ENCODE peak calls at places on chromosomes 12 and 14, in nine cellular contexts. C, F, R, V, L, H, P, Y and Q are unnamed samples.

GRCh38 chr14:79274641-79275366 is 936.5 kb downstream of the DIO2 start:
- DNase-seq in C (no peak), V (no peak), L (no peak), R (no peak), F (no peak), P (no peak), H (no peak), Y (no peak), Q (no peak)

GRCh38 chr12:89432396-89432795 is 80.1 kb upstream of the DUSP6 start:
- DNase-seq in V (no peak), H (no peak), L (no peak), C (no peak), R (no peak), Y (no peak), F (no peak), P (no peak), Q (no peak)

GRCh38 chr12:8742501-8742900 is 44.7 kb downstream of the RIMKLB start:
- DNase-seq in Y (peak), C (no peak), F (peak), L (no peak), V (no peak), H (peak), R (peak), P (peak), Q (peak)

GRCh38 chr14:54713364-54713763 is 146.4 kb downstream of the SAMD4A start:
- DNase-seq in P (peak), R (no peak), Y (peak), F (peak), C (no peak), V (no peak), H (no peak), L (no peak), Q (peak)

GRCh38 chr14:35855886-35856481 is 29.8 kb downstream of the BRMS1L start:
- DNase-seq in R (no peak), H (no peak), L (no peak), P (no peak), F (no peak), V (no peak), C (no peak), Y (no peak), Q (no peak)

GRCh38 chr14:68401320-68401719 is 391.5 kb downstream of the ZFP36L1 start:
- DNase-seq in L (no peak), V (no peak), H (no peak), R (no peak), Y (no peak), F (no peak), C (no peak), P (no peak), Q (peak)

GRCh38 chr14:91303091-91303923 is 58.8 kb upstream of the GPR68 start:
- DNase-seq in F (peak), V (peak), Y (peak), H (no peak), P (no peak), C (no peak), L (no peak), R (no peak), Q (no peak)

GRCh38 chr12:93273834-93274705 is 103.7 kb upstream of the NUDT4 start:
- DNase-seq in Y (no peak), R (no peak), V (no peak), F (peak), C (no peak), L (no peak), H (no peak), P (no peak), Q (no peak)

GRCh38 chr14:54651018-54651351 is 84.1 kb downstream of the SAMD4A start:
- DNase-seq in C (no peak), V (no peak), R (no peak), L (no peak), P (no peak), F (no peak), H (no peak), Y (no peak), Q (no peak)

GRCh38 chr12:51855586-51856428 is 7.3 kb upstream of the FIGNL2 start:
- DNase-seq in C (no peak), Y (peak), H (no peak), V (no peak), R (no peak), L (no peak), F (peak), P (peak), Q (peak)

GRCh38 chr14:54893151-54893760 is 9.4 kb downstream of the GCH1 start:
- DNase-seq in C (no peak), F (peak), P (peak), H (peak), V (peak), Y (peak), L (peak), R (no peak), Q (peak)

GRCh38 chr14:31945074-31945613 is 132.0 kb upstream of the ARHGAP5 start:
- DNase-seq in R (no peak), L (no peak), H (no peak), Y (no peak), P (no peak), F (no peak), V (no peak), C (no peak), Q (no peak)

GRCh38 chr12:89351489-89352241 is 636 bp downstream of the DUSP6 start:
- DNase-seq in L (no peak), R (no peak), P (no peak), H (no peak), V (no peak), F (no peak), C (no peak), Y (no peak), Q (peak)

DNA sequence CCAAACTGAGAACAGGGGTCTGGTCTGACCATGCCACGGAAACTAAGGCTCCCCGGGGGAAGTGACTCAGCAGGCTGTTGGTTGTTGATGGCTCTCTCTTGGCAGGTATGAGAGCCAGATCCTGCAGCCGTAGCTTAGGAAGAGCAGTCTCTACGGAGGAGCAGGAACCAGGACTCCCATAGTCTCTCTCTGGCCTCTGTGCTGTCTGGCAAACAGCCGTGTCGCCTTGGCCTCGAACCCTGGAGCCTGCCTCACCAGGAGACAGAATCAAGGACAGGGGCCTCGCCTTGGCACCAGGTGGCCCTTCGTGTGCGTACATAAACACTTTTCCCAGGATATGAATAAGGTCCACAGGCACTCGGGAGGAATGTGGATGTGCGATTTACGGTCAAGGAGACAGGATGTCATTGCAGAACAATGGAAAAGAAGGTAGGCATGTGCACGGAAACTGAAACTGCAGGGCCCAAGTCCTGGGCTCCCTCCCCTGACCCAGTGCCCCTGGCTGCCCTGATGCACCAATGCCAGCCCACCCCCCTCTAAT is 7.9 kb downstream of the VWF start:
- DNase-seq in Y (no peak), V (no peak), H (no peak), C (no peak), R (no peak), L (no peak), F (no peak), P (peak), Q (no peak)
- H3K4me3 ChIP-seq in Y (no peak), V (no peak), H (no peak), C (peak), R (no peak), L (no peak), F (no peak), P (no peak), Q (no peak)

GRCh38 chr12:121132601-121133481 is at the start of gene P2RX7:
- DNase-seq in Y (peak), H (no peak), P (peak), L (peak), C (no peak), V (peak), F (peak), R (peak), Q (peak)
- TF ChIP-seq CTCF in Y (no peak), H (no peak), P (no peak), L (no peak), C (no peak), V (no peak), F (no peak), R (peak), Q (no peak)

GRCh38 chr12:132812631-132813305 is 15.9 kb downstream of the GOLGA3 start:
- DNase-seq in H (peak), Y (peak), V (no peak), P (peak), L (no peak), R (peak), C (no peak), F (peak), Q (no peak)
- H3K4me3 ChIP-seq in H (no peak), Y (no peak), V (no peak), P (no peak), L (no peak), R (no peak), C (no peak), F (no peak), Q (no peak)

DNA sequence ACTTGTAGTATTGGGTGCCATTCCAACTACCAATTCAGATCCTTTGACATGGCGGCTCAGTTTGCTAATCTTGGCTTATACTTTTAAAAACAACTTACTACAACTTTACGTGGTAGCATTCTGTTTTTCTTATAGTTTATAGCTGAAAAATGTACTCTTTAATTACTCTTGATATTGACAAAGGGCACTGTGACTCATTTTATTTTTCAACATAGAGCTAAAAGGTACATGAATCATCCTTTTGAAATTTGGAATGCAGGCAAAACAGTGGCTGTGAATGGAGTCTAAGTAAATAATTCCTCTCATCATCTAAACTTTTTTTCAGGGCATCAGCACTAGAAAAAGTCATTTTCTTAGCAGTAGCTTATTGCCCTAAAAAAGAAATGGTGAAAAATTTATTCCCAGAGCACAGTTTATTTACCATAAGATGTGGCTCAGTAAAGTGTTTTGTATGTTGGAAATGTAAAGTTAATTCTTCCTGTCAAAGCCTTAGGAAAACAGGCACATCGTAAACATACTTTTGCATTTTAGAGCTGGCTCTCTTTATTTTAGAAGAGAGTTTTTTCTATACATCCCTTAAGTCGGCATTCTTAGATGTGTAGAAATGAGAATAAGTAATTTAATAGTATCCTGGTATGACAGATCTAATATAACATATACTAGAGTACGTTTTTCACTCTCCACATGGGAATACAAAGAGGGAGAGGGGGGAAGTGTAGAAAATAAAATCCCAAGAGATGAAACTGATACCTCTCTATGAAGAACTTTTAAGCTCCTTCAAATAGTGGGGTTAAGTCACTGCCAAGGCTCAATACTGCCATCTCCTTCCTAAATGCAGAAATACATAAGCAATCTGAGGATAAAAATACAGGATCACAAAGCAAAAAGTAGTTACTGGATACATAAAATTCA is 55.2 kb downstream of the SLC25A21 start:
- DNase-seq in Y (peak), F (peak), R (peak), H (peak), C (no peak), V (peak), P (peak), L (peak), Q (peak)
- TF ChIP-seq CTCF in Y (peak), F (peak), R (peak), H (peak), C (no peak), V (peak), P (peak), L (peak), Q (peak)

DNA sequence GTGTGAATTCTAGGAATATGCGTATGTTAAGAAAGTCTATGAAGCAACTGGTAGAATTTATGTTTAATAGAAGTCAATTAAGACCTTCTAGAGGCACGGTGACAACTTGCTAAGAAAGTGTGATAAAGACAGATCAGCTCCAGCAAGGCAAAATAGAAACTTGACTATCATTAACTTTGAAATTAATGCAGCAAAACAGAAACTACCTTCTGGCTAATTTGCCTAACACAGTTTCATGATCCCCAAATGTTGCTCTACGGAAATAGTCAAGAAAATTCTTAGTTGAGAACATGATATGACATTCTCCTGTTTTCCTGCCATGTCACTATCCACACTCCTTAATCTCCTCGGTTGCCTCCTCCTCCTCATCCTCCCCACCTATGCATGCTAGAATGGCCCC is 4.2 kb downstream of the DENND5B start:
- DNase-seq in F (no peak), R (no peak), C (no peak), Y (no peak), H (no peak), V (no peak), L (no peak), P (no peak), Q (no peak)
- H3K4me3 ChIP-seq in F (no peak), R (no peak), C (no peak), Y (no peak), H (no peak), V (no peak), L (no peak), P (no peak), Q (no peak)

GRCh38 chr14:77124345-77125274 is 17.0 kb downstream of the ZDHHC22 start:
- DNase-seq in F (peak), L (no peak), Y (peak), R (no peak), C (no peak), V (peak), H (no peak), P (peak), Q (peak)
- TF ChIP-seq CTCF in F (no peak), L (no peak), Y (peak), R (no peak), C (no peak), V (no peak), H (no peak), P (peak), Q (no peak)